ENCODE peak calls at places on chromosomes 4 and X, in five cellular contexts. S, F, M, Z and C are unnamed samples.

GRCh38 chrX:12446342-12447075 is 308.2 kb downstream of the FRMPD4 start:
- DNase-seq in F (peak; percentile 56), M (no peak), Z (no peak), S (no peak), C (peak; percentile 1)

GRCh38 chrX:141278306-141278705 is 36.0 kb upstream of the SPANXC start:
- DNase-seq in M (no peak), F (peak; percentile 32), S (no peak), Z (no peak), C (peak; percentile 10)

GRCh38 chr4:1061372-1061700 is 49.9 kb downstream of the FGFRL1 start:
- DNase-seq in F (no peak), M (no peak), Z (no peak), S (no peak), C (no peak)

GRCh38 chr4:33255507-33255906 is 2535.3 kb downstream of the PCDH7 start:
- DNase-seq in F (no peak), S (no peak), M (no peak), Z (no peak), C (no peak)

GRCh38 chrX:15761564-15762191 is 23.6 kb downstream of the CA5B start:
- DNase-seq in S (peak; percentile 26), M (no peak), Z (no peak), F (peak; percentile 36), C (peak; percentile 19)

GRCh38 chrX:129193357-129193756 is 329.9 kb downstream of the SMARCA1 start:
- DNase-seq in F (no peak), M (peak; percentile 37), Z (no peak), S (peak; percentile 21), C (peak; percentile 14)

GRCh38 chr4:143667461-143667860 is 33.0 kb downstream of the FREM3 start:
- DNase-seq in S (peak; percentile 24), F (peak; percentile 96), M (peak; percentile 33), Z (no peak), C (no peak)

GRCh38 chrX:19924285-19924684 is 36.9 kb upstream of the SH3KBP1 start:
- DNase-seq in S (no peak), M (no peak), Z (no peak), F (peak; percentile 32), C (no peak)

GRCh38 chrX:29113221-29113620 is 526.0 kb downstream of the IL1RAPL1 start:
- DNase-seq in Z (no peak), F (no peak), S (no peak), M (no peak), C (no peak)

GRCh38 chr4:120263623-120264022 is 197.0 kb upstream of the MAD2L1 start:
- DNase-seq in F (no peak), M (no peak), Z (no peak), S (no peak), C (no peak)

GRCh38 chr4:111632752-111633151 is 512.5 kb upstream of the FAM241A start:
- DNase-seq in F (peak; percentile 50), Z (no peak), S (no peak), M (no peak), C (no peak)

GRCh38 chr4:2858451-2859217 is 15.0 kb downstream of the ADD1 start:
- DNase-seq in F (peak; percentile 62), Z (no peak), S (peak; percentile 58), M (peak; percentile 59), C (no peak)

GRCh38 chr4:16583764-16584163 is 314.7 kb downstream of the LDB2 start:
- DNase-seq in M (no peak), Z (no peak), S (no peak), F (no peak), C (no peak)

GRCh38 chrX:140432328-140433025 is 72.4 kb downstream of the SOX3 start:
- DNase-seq in M (no peak), Z (no peak), F (peak; percentile 1), S (no peak), C (no peak)

GRCh38 chrX:87578978-87579377 is 61.4 kb downstream of the KLHL4 start:
- DNase-seq in Z (no peak), M (no peak), F (peak; percentile 27), S (no peak), C (no peak)

GRCh38 chrX:96407043-96407442 is 277.6 kb upstream of the DIAPH2 start:
- DNase-seq in M (peak; percentile 21), F (peak; percentile 46), Z (no peak), S (peak; percentile 66), C (peak; percentile 1)

GRCh38 chr4:38034986-38035882 is 75.0 kb downstream of the PTTG2 start:
- DNase-seq in S (peak; percentile 55), Z (no peak), M (no peak), F (peak; percentile 79), C (peak; percentile 52)

GRCh38 chr4:16783119-16783518 is 115.3 kb downstream of the LDB2 start:
- DNase-seq in F (peak; percentile 26), M (no peak), Z (no peak), S (no peak), C (no peak)

GRCh38 chrX:109624022-109624421 is 950 bp downstream of the KCNE5 start:
- DNase-seq in Z (no peak), F (no peak), S (no peak), M (peak; percentile 48), C (no peak)

GRCh38 chrX:4622768-4623167 is 909.3 kb upstream of the PRKX start:
- DNase-seq in F (no peak), S (no peak), M (no peak), Z (no peak), C (no peak)

GRCh38 chr4:17468638-17469221 is 43.2 kb downstream of the QDPR start:
- DNase-seq in F (peak; percentile 73), Z (no peak), S (no peak), M (no peak), C (no peak)

GRCh38 chr4:100421356-100421978 is 96.4 kb downstream of the EMCN start:
- DNase-seq in Z (no peak), M (no peak), S (no peak), F (peak; percentile 67), C (peak; percentile 24)
- TF ChIP-seq CTCF in Z (peak; percentile 58), M (peak; percentile 42), S (no peak), F (peak; percentile 58), C (peak; percentile 76)

DNA sequence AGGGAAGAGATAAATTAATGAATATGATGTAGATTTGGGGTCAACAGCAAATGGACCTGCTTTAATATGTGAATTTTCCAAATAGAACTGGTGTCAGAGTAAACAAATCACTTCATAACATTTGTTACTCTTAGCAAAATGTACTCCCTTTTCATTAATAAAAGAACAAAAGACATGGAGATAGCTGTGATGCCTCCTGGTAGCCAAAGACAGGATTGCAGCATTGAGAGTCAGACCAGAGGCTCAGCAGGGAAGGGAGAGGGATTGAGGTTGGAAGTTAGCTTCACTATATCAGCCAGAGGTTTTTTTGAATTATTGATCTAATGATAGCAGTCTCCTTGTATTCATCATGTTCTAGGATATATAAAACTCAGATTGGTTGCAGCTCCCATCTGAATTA is 17.4 kb upstream of the RAB40A start:
- DNase-seq in S (no peak), M (no peak), F (peak; percentile 35), Z (no peak), C (no peak)
- TF ChIP-seq CTCF in S (no peak), M (no peak), F (no peak), Z (no peak), C (no peak)

DNA sequence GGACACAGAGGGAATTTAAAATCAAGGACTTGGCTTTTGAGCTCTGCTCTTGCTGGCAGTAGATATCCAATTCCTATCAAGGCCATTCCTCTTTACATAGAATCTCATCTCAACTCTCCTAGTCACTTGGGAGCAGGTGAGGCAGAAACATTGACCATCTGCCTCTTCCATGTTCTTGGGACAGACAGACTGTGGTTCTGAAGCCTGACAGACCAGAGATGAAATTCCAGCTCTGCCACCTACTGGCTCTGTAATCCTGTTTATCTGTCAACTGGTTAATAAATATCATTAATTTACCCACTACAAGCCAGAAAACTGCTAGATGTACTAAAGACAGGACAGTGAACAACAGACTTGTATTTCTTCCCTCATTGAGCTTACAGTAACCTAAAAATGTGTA is 300.8 kb downstream of the ADGRL3 start:
- DNase-seq in M (no peak), S (no peak), F (peak; percentile 57), Z (no peak), C (peak; percentile 13)
- TF ChIP-seq CTCF in M (no peak), S (no peak), F (peak; percentile 40), Z (no peak), C (peak; percentile 14)

DNA sequence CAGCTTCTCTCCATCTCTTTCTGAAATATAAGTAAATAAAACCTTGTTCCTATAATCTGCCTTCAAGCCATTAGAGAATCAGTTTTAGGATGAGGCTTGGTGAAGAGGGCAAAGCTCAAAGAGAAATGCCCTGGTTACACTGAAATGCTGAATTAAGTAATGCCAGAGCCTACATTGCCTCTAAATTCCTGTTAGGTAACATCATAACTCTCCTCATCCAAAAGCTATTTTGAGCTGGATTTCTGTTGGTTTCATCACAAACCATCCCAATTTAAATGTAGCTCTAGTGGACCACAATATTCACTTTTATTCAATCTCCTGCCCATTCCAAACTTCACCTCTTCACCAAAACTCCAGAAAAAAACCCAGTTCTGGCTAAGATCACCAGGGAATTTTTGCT is 1319.7 kb upstream of the TENM3 start:
- DNase-seq in F (no peak), M (no peak), S (no peak), Z (no peak), C (peak; percentile 19)
- TF ChIP-seq CTCF in F (no peak), M (no peak), S (no peak), Z (no peak), C (no peak)

DNA sequence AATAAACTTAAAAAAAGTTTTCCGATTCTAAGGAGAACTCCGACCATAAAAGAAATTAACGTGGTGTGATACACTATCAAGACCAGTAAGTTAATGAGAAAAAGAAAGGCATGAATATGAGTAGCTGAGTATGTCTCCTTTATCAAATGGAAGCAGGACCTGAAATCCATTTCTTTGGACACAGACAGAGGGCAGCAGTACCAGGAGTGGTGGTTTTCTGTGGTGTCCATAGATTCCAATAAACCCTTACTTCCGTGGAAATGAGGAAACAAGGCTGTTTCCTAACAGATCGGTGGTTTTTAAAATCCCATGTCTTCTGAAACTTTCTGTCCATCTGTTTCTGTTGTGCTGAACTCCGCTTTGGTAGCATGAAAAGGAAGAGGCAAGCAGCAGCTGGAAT is 128.5 kb upstream of the TSPAN5 start:
- DNase-seq in M (no peak), F (no peak), S (no peak), Z (no peak), C (no peak)
- TF ChIP-seq CTCF in M (no peak), F (peak; percentile 21), S (no peak), Z (no peak), C (no peak)